ENCODE peak calls at places on chromosomes 3 and 15, in five cellular contexts. W, A, B, L and N are unnamed samples.

GRCh38 chr3:46420931-46421330 is 13.9 kb downstream of the CCRL2 start:
- DNase-seq in B (no peak), W (no peak), A (no peak), L (no peak), N (no peak)

GRCh38 chr3:39721076-39721475 is 88.3 kb upstream of the MYRIP start:
- DNase-seq in L (no peak), B (no peak), W (no peak), A (no peak), N (no peak)

GRCh38 chr3:160395297-160395696 is 3.7 kb downstream of the IFT80 start:
- DNase-seq in A (no peak), W (peak), L (no peak), B (peak), N (no peak)

GRCh38 chr3:185319801-185320200 is 43.1 kb upstream of the MAP3K13 start:
- DNase-seq in L (no peak), A (no peak), W (no peak), B (no peak), N (no peak)

GRCh38 chr3:155481089-155481488 is 187.6 kb upstream of the STRIT1 start:
- DNase-seq in W (no peak), L (no peak), A (no peak), B (no peak), N (no peak)

GRCh38 chr3:127360647-127361046 is 72.8 kb upstream of the PRR20G start:
- DNase-seq in A (no peak), L (no peak), W (no peak), B (no peak), N (no peak)

GRCh38 chr3:185764168-185764988 is 60.5 kb downstream of the IGF2BP2 start:
- DNase-seq in A (no peak), W (peak), L (no peak), B (no peak), N (no peak)

GRCh38 chr3:27356976-27357375 is 12.2 kb downstream of the NEK10 start:
- DNase-seq in B (no peak), A (no peak), W (peak), L (no peak), N (no peak)

GRCh38 chr3:132006605-132007204 is 28.1 kb downstream of the CPNE4 start:
- DNase-seq in L (peak), W (peak), A (no peak), B (peak), N (no peak)

GRCh38 chr3:7917443-7918151 is 584.0 kb upstream of the LMCD1 start:
- DNase-seq in W (no peak), A (no peak), L (no peak), B (no peak), N (no peak)

GRCh38 chr3:106963446-106963845 is 413.8 kb upstream of the CCDC54 start:
- DNase-seq in B (peak), W (peak), L (no peak), A (no peak), N (no peak)

GRCh38 chr3:108221911-108222812 is at the start of gene IFT57:
- DNase-seq in L (peak), B (peak), W (peak), A (peak), N (peak)

GRCh38 chr15:100241572-100242479 is 99.9 kb downstream of the ADAMTS17 start:
- DNase-seq in W (peak), A (no peak), L (peak), B (no peak), N (no peak)

GRCh38 chr3:43736558-43736995 is 45.8 kb downstream of the ABHD5 start:
- DNase-seq in L (no peak), B (no peak), A (no peak), W (peak), N (no peak)

GRCh38 chr3:12416731-12417130 is 67.5 kb upstream of the TSEN2 start:
- DNase-seq in W (no peak), L (no peak), B (no peak), A (no peak), N (no peak)

GRCh38 chr3:52281980-52282801 is 3.7 kb upstream of the WDR82 start:
- DNase-seq in L (no peak), A (no peak), W (no peak), B (peak), N (no peak)

GRCh38 chr3:112042842-112043280 is 8.3 kb downstream of the TMPRSS7 start:
- DNase-seq in B (no peak), A (no peak), L (no peak), W (no peak), N (no peak)

GRCh38 chr3:104279617-104280016 is 1087.1 kb upstream of the ALCAM start:
- DNase-seq in L (no peak), B (peak), W (peak), A (no peak), N (no peak)

GRCh38 chr3:132034486-132035464 is at the start of gene CPNE4:
- DNase-seq in A (peak), B (peak), L (peak), W (peak), N (peak)